ENCODE peak calls at places on chromosomes 3 and 15, in seven cellular contexts. One of them, this sample, is unnamed.

GRCh38 chr15:51302480-51302879 is 35.9 kb downstream of the CYP19A1 start:
- DNase-seq in activated effector memory CD4-positive, alpha-beta T cell treated with Interleukin-2 at 50 U/mL for 16 hours: no peak
- DNase-seq in A172: no peak
- DNase-seq in WTC11: no peak
- DNase-seq in NCI-H524: no peak
- DNase-seq in NCI-H345: no peak
- DNase-seq in DMS53: no peak
- DNase-seq in this sample: no peak

GRCh38 chr3:36876181-36876936 is 68.5 kb downstream of the TRANK1 start:
- DNase-seq in WTC11: no peak
- DNase-seq in activated effector memory CD4-positive, alpha-beta T cell treated with Interleukin-2 at 50 U/mL for 16 hours: peak
- DNase-seq in NCI-H524: no peak
- DNase-seq in DMS53: peak
- DNase-seq in NCI-H345: no peak
- DNase-seq in A172: no peak
- DNase-seq in this sample: no peak

GRCh38 chr3:159187232-159187631 is 385.4 kb downstream of the MFSD1 start:
- DNase-seq in activated effector memory CD4-positive, alpha-beta T cell treated with Interleukin-2 at 50 U/mL for 16 hours: no peak
- DNase-seq in NCI-H524: no peak
- DNase-seq in NCI-H345: no peak
- DNase-seq in A172: no peak
- DNase-seq in DMS53: no peak
- DNase-seq in WTC11: no peak
- DNase-seq in this sample: no peak

GRCh38 chr15:94002026-94002425 is 229.3 kb upstream of the MCTP2 start:
- DNase-seq in A172: no peak
- DNase-seq in activated effector memory CD4-positive, alpha-beta T cell treated with Interleukin-2 at 50 U/mL for 16 hours: no peak
- DNase-seq in DMS53: no peak
- DNase-seq in NCI-H524: peak
- DNase-seq in WTC11: no peak
- DNase-seq in NCI-H345: no peak
- DNase-seq in this sample: no peak

GRCh38 chr3:45795882-45796765 is at the start of gene SLC6A20:
- DNase-seq in WTC11: peak
- DNase-seq in DMS53: peak
- DNase-seq in NCI-H524: peak
- DNase-seq in A172: no peak
- DNase-seq in NCI-H345: no peak
- DNase-seq in activated effector memory CD4-positive, alpha-beta T cell treated with Interleukin-2 at 50 U/mL for 16 hours: no peak
- DNase-seq in this sample: no peak

GRCh38 chr3:129552287-129553050 is 9.5 kb downstream of the H1-8 start:
- DNase-seq in NCI-H345: no peak
- DNase-seq in WTC11: no peak
- DNase-seq in activated effector memory CD4-positive, alpha-beta T cell treated with Interleukin-2 at 50 U/mL for 16 hours: no peak
- DNase-seq in DMS53: no peak
- DNase-seq in NCI-H524: no peak
- DNase-seq in A172: peak
- DNase-seq in this sample: no peak

GRCh38 chr15:91357011-91357410 is 257.0 kb downstream of the SV2B start:
- DNase-seq in DMS53: no peak
- DNase-seq in A172: no peak
- DNase-seq in WTC11: no peak
- DNase-seq in activated effector memory CD4-positive, alpha-beta T cell treated with Interleukin-2 at 50 U/mL for 16 hours: no peak
- DNase-seq in NCI-H524: no peak
- DNase-seq in NCI-H345: no peak
- DNase-seq in this sample: no peak

GRCh38 chr3:142987080-142987700 is 14.2 kb upstream of the U2SURP start:
- DNase-seq in A172: peak
- DNase-seq in NCI-H345: peak
- DNase-seq in DMS53: peak
- DNase-seq in activated effector memory CD4-positive, alpha-beta T cell treated with Interleukin-2 at 50 U/mL for 16 hours: no peak
- DNase-seq in NCI-H524: peak
- DNase-seq in WTC11: no peak
- DNase-seq in this sample: no peak

GRCh38 chr3:108899530-108899929 is 54.1 kb downstream of the GUCA1C start:
- DNase-seq in NCI-H524: peak
- DNase-seq in A172: no peak
- DNase-seq in DMS53: peak
- DNase-seq in activated effector memory CD4-positive, alpha-beta T cell treated with Interleukin-2 at 50 U/mL for 16 hours: no peak
- DNase-seq in WTC11: no peak
- DNase-seq in NCI-H345: no peak
- DNase-seq in this sample: no peak